ENCODE peak calls at places on chromosome 17, in seven cellular contexts. F, B, X, K, A, P and Z are unnamed samples.

GRCh38 chr17:44793885-44794698 is 35.3 kb downstream of the ADAM11 start:
- DNase-seq in B (no peak), K (no peak), F (no peak), X (no peak), A (no peak), P (no peak), Z (no peak)

GRCh38 chr17:6313835-6314234 is 121.1 kb downstream of the AIPL1 start:
- DNase-seq in K (no peak), P (no peak), F (no peak), X (no peak), A (no peak), B (no peak), Z (no peak)

GRCh38 chr17:61330174-61331150 is 69.2 kb upstream of the TBX2 start:
- DNase-seq in P (no peak), K (no peak), B (no peak), F (no peak), X (no peak), A (no peak), Z (no peak)

GRCh38 chr17:17855976-17856375 is 19.2 kb upstream of the SREBF1 start:
- DNase-seq in X (no peak), K (no peak), P (no peak), A (peak), F (no peak), B (no peak), Z (no peak)

GRCh38 chr17:39225308-39225973 is at the start of gene STAC2:
- DNase-seq in P (no peak), X (no peak), F (no peak), A (no peak), K (no peak), B (no peak), Z (no peak)

GRCh38 chr17:58734811-58735210 is 20.8 kb upstream of the PPM1E start:
- DNase-seq in X (no peak), A (no peak), F (no peak), P (no peak), B (no peak), K (no peak), Z (no peak)

GRCh38 chr17:38343608-38343980 is at the start of gene GPR179:
- DNase-seq in X (no peak), F (no peak), P (no peak), A (no peak), K (no peak), B (no peak), Z (no peak)

GRCh38 chr17:8326591-8327583 is 12.8 kb upstream of the ODF4 start:
- DNase-seq in B (peak), P (peak), A (peak), X (no peak), K (peak), F (no peak), Z (peak)

GRCh38 chr17:9432867-9433495 is 142.6 kb downstream of the STX8 start:
- DNase-seq in F (no peak), P (peak), X (peak), A (no peak), B (no peak), K (no peak), Z (no peak)

GRCh38 chr17:64608571-64608981 is 53.5 kb downstream of the SMURF2 start:
- DNase-seq in K (no peak), A (no peak), B (peak), P (peak), X (no peak), F (no peak), Z (no peak)

GRCh38 chr17:40938981-40939380 is 1.5 kb upstream of the KRT23 start:
- DNase-seq in X (no peak), B (no peak), K (no peak), A (no peak), P (peak), F (no peak), Z (no peak)

GRCh38 chr17:17467021-17467420 is 9.8 kb upstream of the MED9 start:
- DNase-seq in A (no peak), K (no peak), F (no peak), X (no peak), P (no peak), B (no peak), Z (no peak)

GRCh38 chr17:76524598-76525512 is 12.7 kb downstream of the CYGB start:
- DNase-seq in A (peak), F (no peak), B (peak), X (no peak), K (no peak), P (peak), Z (peak)

GRCh38 chr17:74631468-74632195 is 8.1 kb upstream of the CD300E start:
- DNase-seq in A (no peak), K (no peak), F (no peak), B (no peak), P (no peak), X (no peak), Z (no peak)

GRCh38 chr17:82956726-82957468 is 117.1 kb upstream of the ZNF750 start:
- DNase-seq in K (no peak), B (no peak), P (no peak), X (no peak), F (no peak), A (no peak), Z (no peak)

GRCh38 chr17:79434215-79434614 is 176.6 kb downstream of the RBFOX3 start:
- DNase-seq in X (no peak), B (no peak), F (no peak), P (no peak), K (no peak), A (no peak), Z (no peak)

GRCh38 chr17:69967910-69968411 is 107.1 kb upstream of the KCNJ16 start:
- DNase-seq in B (no peak), F (no peak), A (no peak), K (no peak), P (peak), X (peak), Z (no peak)

GRCh38 chr17:77721823-77722160 is 236.7 kb upstream of the TNRC6C start:
- DNase-seq in B (no peak), F (no peak), K (no peak), X (no peak), P (no peak), A (no peak), Z (no peak)

GRCh38 chr17:41377546-41377945 is 4.6 kb downstream of the KRT34 start:
- DNase-seq in F (no peak), A (no peak), X (peak), K (no peak), P (peak), B (peak), Z (no peak)

GRCh38 chr17:55770220-55770870 is 19.5 kb downstream of the PCTP start:
- DNase-seq in K (no peak), P (peak), A (no peak), X (no peak), B (peak), F (no peak), Z (no peak)

GRCh38 chr17:28471127-28471453 is 2.4 kb upstream of the SLC13A2 start:
- DNase-seq in P (no peak), K (no peak), X (no peak), B (peak), F (no peak), A (no peak), Z (no peak)

GRCh38 chr17:8436169-8436932 is 667 bp downstream of the NDEL1 start:
- DNase-seq in X (no peak), A (peak), B (peak), F (peak), K (peak), P (peak), Z (peak)

GRCh38 chr17:17512866-17513265 is 16.7 kb upstream of the RASD1 start:
- DNase-seq in K (no peak), P (peak), F (no peak), A (peak), X (no peak), B (no peak), Z (peak)

GRCh38 chr17:8426094-8426720 is 9.5 kb upstream of the NDEL1 start:
- DNase-seq in A (no peak), F (no peak), K (no peak), X (no peak), P (no peak), B (peak), Z (no peak)

GRCh38 chr17:47811709-47812108 is 9.9 kb downstream of the OSBPL7 start:
- DNase-seq in B (no peak), A (no peak), K (no peak), X (no peak), F (no peak), P (no peak), Z (no peak)

GRCh38 chr17:49734666-49735490 is 27.1 kb upstream of the SLC35B1 start:
- DNase-seq in P (no peak), F (no peak), B (no peak), K (no peak), A (no peak), X (no peak), Z (no peak)

GRCh38 chr17:40524243-40524965 is 23.0 kb upstream of the TNS4 start:
- DNase-seq in X (no peak), A (no peak), K (no peak), P (no peak), F (no peak), B (no peak), Z (no peak)